ENCODE peak calls at places on chromosomes 13 and 19, in ten cellular contexts. One of them, this sample, is unnamed. For H3K4me1, the result is how much of the 10 kb centered on the place peaks cover.

GRCh38 chr13:94121686-94122085 is 357.8 kb downstream of the DCT start:
- DNase-seq in left lung: no peak
- DNase-seq in testis: no peak
- DNase-seq in left ventricle myocardium inferior: no peak
- DNase-seq in suprapubic skin: no peak
- DNase-seq in IMR-90: peak
- DNase-seq in fibroblast of lung: peak
- DNase-seq in pancreas: no peak
- DNase-seq in neural progenitor cell: no peak
- DNase-seq in thyroid gland: no peak
- DNase-seq in this sample: no peak

GRCh38 chr13:64680739-64681138 is 2549.4 kb downstream of the PCDH9 start:
- DNase-seq in suprapubic skin: no peak
- DNase-seq in thyroid gland: no peak
- DNase-seq in left ventricle myocardium inferior: no peak
- DNase-seq in IMR-90: no peak
- DNase-seq in left lung: no peak
- DNase-seq in pancreas: no peak
- DNase-seq in testis: no peak
- DNase-seq in fibroblast of lung: no peak
- DNase-seq in neural progenitor cell: no peak
- DNase-seq in this sample: no peak

GRCh38 chr19:34666958-34667265 is 10.0 kb downstream of the SCGB2B2 start:
- DNase-seq in fibroblast of lung: no peak
- DNase-seq in neural progenitor cell: no peak
- DNase-seq in left lung: no peak
- DNase-seq in suprapubic skin: no peak
- DNase-seq in thyroid gland: no peak
- DNase-seq in pancreas: no peak
- DNase-seq in testis: no peak
- DNase-seq in left ventricle myocardium inferior: no peak
- DNase-seq in IMR-90: no peak
- DNase-seq in this sample: no peak

GRCh38 chr19:57803265-57803593 is 11.5 kb downstream of the ZNF552 start:
- DNase-seq in thyroid gland: no peak
- DNase-seq in testis: no peak
- DNase-seq in left lung: no peak
- DNase-seq in IMR-90: no peak
- DNase-seq in left ventricle myocardium inferior: no peak
- DNase-seq in suprapubic skin: no peak
- DNase-seq in neural progenitor cell: no peak
- DNase-seq in fibroblast of lung: no peak
- DNase-seq in pancreas: no peak
- DNase-seq in this sample: no peak

GRCh38 chr13:111854403-111854802 is 212.5 kb upstream of the SOX1 start:
- DNase-seq in fibroblast of lung: no peak
- DNase-seq in suprapubic skin: no peak
- DNase-seq in IMR-90: no peak
- DNase-seq in left lung: no peak
- DNase-seq in testis: no peak
- DNase-seq in neural progenitor cell: no peak
- DNase-seq in left ventricle myocardium inferior: no peak
- DNase-seq in thyroid gland: no peak
- DNase-seq in pancreas: no peak
- DNase-seq in this sample: no peak

GRCh38 chr13:87172166-87172825 is 498.9 kb upstream of the SLITRK5 start:
- DNase-seq in left lung: no peak
- DNase-seq in neural progenitor cell: peak
- DNase-seq in fibroblast of lung: peak
- DNase-seq in testis: no peak
- DNase-seq in pancreas: no peak
- DNase-seq in suprapubic skin: no peak
- DNase-seq in IMR-90: no peak
- DNase-seq in left ventricle myocardium inferior: no peak
- DNase-seq in thyroid gland: no peak
- DNase-seq in this sample: no peak

GRCh38 chr13:114143806-114144605 is 11.6 kb upstream of the RASA3 start:
- DNase-seq in testis: no peak
- DNase-seq in left ventricle myocardium inferior: no peak
- DNase-seq in thyroid gland: no peak
- DNase-seq in fibroblast of lung: no peak
- DNase-seq in pancreas: peak
- DNase-seq in IMR-90: no peak
- DNase-seq in left lung: no peak
- DNase-seq in neural progenitor cell: peak
- DNase-seq in suprapubic skin: peak
- DNase-seq in this sample: peak

GRCh38 chr13:33611016-33611805 is 206.7 kb upstream of the RFC3 start:
- DNase-seq in suprapubic skin: no peak
- DNase-seq in pancreas: peak
- DNase-seq in fibroblast of lung: peak
- DNase-seq in left lung: peak
- DNase-seq in IMR-90: peak
- DNase-seq in testis: peak
- DNase-seq in left ventricle myocardium inferior: peak
- DNase-seq in thyroid gland: peak
- DNase-seq in neural progenitor cell: peak
- DNase-seq in this sample: peak

GRCh38 chr13:23778879-23779278 is 110.3 kb downstream of the MIPEP start:
- DNase-seq in fibroblast of lung: peak
- DNase-seq in thyroid gland: no peak
- DNase-seq in left ventricle myocardium inferior: no peak
- DNase-seq in neural progenitor cell: no peak
- DNase-seq in suprapubic skin: no peak
- DNase-seq in left lung: no peak
- DNase-seq in IMR-90: peak
- DNase-seq in pancreas: no peak
- DNase-seq in testis: no peak
- DNase-seq in this sample: no peak

GRCh38 chr13:113882266-113882627 is 18.4 kb upstream of the GAS6 start:
- DNase-seq in fibroblast of lung: no peak
- DNase-seq in left lung: no peak
- DNase-seq in pancreas: no peak
- DNase-seq in neural progenitor cell: no peak
- DNase-seq in left ventricle myocardium inferior: peak
- DNase-seq in thyroid gland: peak
- DNase-seq in testis: peak
- DNase-seq in IMR-90: no peak
- DNase-seq in suprapubic skin: peak
- DNase-seq in this sample: no peak

GRCh38 chr19:1408300-1409203 is 1.2 kb downstream of the DAZAP1 start:
- DNase-seq in neural progenitor cell: peak
- DNase-seq in left lung: peak
- DNase-seq in left ventricle myocardium inferior: peak
- DNase-seq in IMR-90: peak
- DNase-seq in suprapubic skin: no peak
- DNase-seq in fibroblast of lung: peak
- DNase-seq in thyroid gland: peak
- DNase-seq in testis: peak
- DNase-seq in pancreas: peak
- DNase-seq in this sample: peak

GRCh38 chr19:51365211-51366049 is 758 bp downstream of the ETFB start:
- DNase-seq in left ventricle myocardium inferior: no peak
- DNase-seq in thyroid gland: peak
- DNase-seq in neural progenitor cell: no peak
- DNase-seq in pancreas: no peak
- DNase-seq in IMR-90: peak
- DNase-seq in fibroblast of lung: peak
- DNase-seq in testis: peak
- DNase-seq in suprapubic skin: no peak
- DNase-seq in left lung: no peak
- DNase-seq in this sample: no peak

DNA sequence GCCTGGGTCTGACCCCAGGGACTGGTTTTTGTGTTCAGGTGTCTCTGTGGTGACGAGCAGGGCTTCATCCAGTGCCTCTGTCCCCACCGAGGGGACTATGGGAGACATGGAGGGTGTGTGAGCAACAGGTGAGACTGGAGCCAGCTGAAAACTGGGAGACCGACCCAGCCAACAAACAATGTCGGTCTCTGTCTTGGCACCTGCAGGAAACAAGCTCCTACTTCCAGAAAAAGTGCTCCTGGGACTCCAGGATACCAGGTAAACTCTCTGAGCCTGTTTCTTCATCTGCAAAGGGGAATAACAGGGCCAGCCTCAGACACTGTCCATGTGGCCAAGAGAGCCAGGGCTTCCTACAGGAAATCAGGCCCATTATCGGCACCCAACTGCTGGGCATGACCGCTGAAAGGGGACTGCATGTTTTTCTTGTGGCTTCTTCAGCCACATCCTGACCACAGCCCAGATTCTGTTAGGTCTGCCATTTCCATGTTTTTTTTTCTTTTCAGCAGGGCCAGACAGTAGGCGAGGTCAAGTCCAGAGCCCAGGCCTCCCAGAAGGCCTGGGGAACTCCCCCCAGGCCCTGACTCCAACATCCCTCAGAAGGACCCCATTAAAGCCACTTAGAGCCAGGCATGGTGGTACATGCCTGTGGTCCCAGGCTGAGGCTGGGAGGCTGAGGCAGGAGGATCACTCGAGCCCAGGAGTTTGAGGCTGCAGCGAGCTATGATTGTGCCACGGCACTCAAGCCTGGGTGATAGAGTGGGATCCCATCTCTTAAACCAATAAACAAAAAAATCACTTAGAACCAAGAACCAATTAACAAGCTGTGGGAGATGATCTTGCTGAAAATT is 833 bp upstream of the BST2 start:
- DNase-seq in IMR-90: no peak
- DNase-seq in testis: no peak
- DNase-seq in left lung: no peak
- DNase-seq in neural progenitor cell: no peak
- DNase-seq in suprapubic skin: no peak
- DNase-seq in left ventricle myocardium inferior: no peak
- DNase-seq in thyroid gland: no peak
- DNase-seq in fibroblast of lung: peak
- DNase-seq in pancreas: no peak
- DNase-seq in this sample: no peak
- H3K4me3 ChIP-seq in IMR-90: no peak
- H3K4me3 ChIP-seq in testis: peak
- H3K4me3 ChIP-seq in left lung: peak
- H3K4me3 ChIP-seq in neural progenitor cell: no peak
- H3K4me3 ChIP-seq in suprapubic skin: peak
- H3K4me3 ChIP-seq in left ventricle myocardium inferior: peak
- H3K4me3 ChIP-seq in thyroid gland: no peak
- H3K4me3 ChIP-seq in fibroblast of lung: no peak
- H3K4me3 ChIP-seq in pancreas: no peak
- H3K4me3 ChIP-seq in this sample: no peak

GRCh38 chr19:16455489-16455888 is 16.3 kb downstream of the EPS15L1 start:
- DNase-seq in testis: no peak
- DNase-seq in left ventricle myocardium inferior: no peak
- DNase-seq in pancreas: no peak
- DNase-seq in left lung: no peak
- DNase-seq in neural progenitor cell: no peak
- DNase-seq in fibroblast of lung: no peak
- DNase-seq in suprapubic skin: no peak
- DNase-seq in IMR-90: no peak
- DNase-seq in thyroid gland: no peak
- DNase-seq in this sample: no peak
- H3K4me1 ChIP-seq in testis: under half
- H3K4me1 ChIP-seq in left ventricle myocardium inferior: half or more
- H3K4me1 ChIP-seq in pancreas: under half
- H3K4me1 ChIP-seq in left lung: under half
- H3K4me1 ChIP-seq in neural progenitor cell: under half
- H3K4me1 ChIP-seq in fibroblast of lung: under half
- H3K4me1 ChIP-seq in suprapubic skin: under half
- H3K4me1 ChIP-seq in IMR-90: under half
- H3K4me1 ChIP-seq in thyroid gland: under half
- H3K4me1 ChIP-seq in this sample: under half

GRCh38 chr19:13015361-13016231 is 20.3 kb downstream of the NFIX start:
- DNase-seq in left ventricle myocardium inferior: no peak
- DNase-seq in left lung: no peak
- DNase-seq in pancreas: no peak
- DNase-seq in IMR-90: peak
- DNase-seq in testis: no peak
- DNase-seq in fibroblast of lung: peak
- DNase-seq in neural progenitor cell: peak
- DNase-seq in thyroid gland: peak
- DNase-seq in suprapubic skin: no peak
- DNase-seq in this sample: no peak
- H3K4me3 ChIP-seq in left ventricle myocardium inferior: peak
- H3K4me3 ChIP-seq in left lung: no peak
- H3K4me3 ChIP-seq in pancreas: no peak
- H3K4me3 ChIP-seq in IMR-90: no peak
- H3K4me3 ChIP-seq in testis: no peak
- H3K4me3 ChIP-seq in fibroblast of lung: no peak
- H3K4me3 ChIP-seq in neural progenitor cell: no peak
- H3K4me3 ChIP-seq in thyroid gland: no peak
- H3K4me3 ChIP-seq in suprapubic skin: peak
- H3K4me3 ChIP-seq in this sample: no peak

GRCh38 chr13:49649244-49649962 is 21.1 kb downstream of the ARL11 start:
- DNase-seq in pancreas: no peak
- DNase-seq in left ventricle myocardium inferior: no peak
- DNase-seq in testis: no peak
- DNase-seq in left lung: no peak
- DNase-seq in fibroblast of lung: peak
- DNase-seq in neural progenitor cell: peak
- DNase-seq in thyroid gland: no peak
- DNase-seq in IMR-90: peak
- DNase-seq in suprapubic skin: no peak
- DNase-seq in this sample: no peak

GRCh38 chr13:49645451-49645850 is 17.1 kb downstream of the ARL11 start:
- DNase-seq in left lung: no peak
- DNase-seq in fibroblast of lung: no peak
- DNase-seq in IMR-90: no peak
- DNase-seq in left ventricle myocardium inferior: no peak
- DNase-seq in pancreas: no peak
- DNase-seq in testis: no peak
- DNase-seq in neural progenitor cell: no peak
- DNase-seq in thyroid gland: no peak
- DNase-seq in suprapubic skin: no peak
- DNase-seq in this sample: no peak

GRCh38 chr13:49643003-49643651 is 14.8 kb downstream of the ARL11 start:
- DNase-seq in left lung: no peak
- DNase-seq in left ventricle myocardium inferior: no peak
- DNase-seq in suprapubic skin: no peak
- DNase-seq in neural progenitor cell: no peak
- DNase-seq in testis: no peak
- DNase-seq in pancreas: no peak
- DNase-seq in fibroblast of lung: no peak
- DNase-seq in thyroid gland: no peak
- DNase-seq in IMR-90: no peak
- DNase-seq in this sample: no peak

GRCh38 chr13:49649963-49650312 is 21.6 kb downstream of the ARL11 start:
- DNase-seq in suprapubic skin: no peak
- DNase-seq in testis: no peak
- DNase-seq in left ventricle myocardium inferior: no peak
- DNase-seq in neural progenitor cell: no peak
- DNase-seq in IMR-90: peak
- DNase-seq in fibroblast of lung: no peak
- DNase-seq in left lung: no peak
- DNase-seq in thyroid gland: no peak
- DNase-seq in pancreas: no peak
- DNase-seq in this sample: no peak

DNA sequence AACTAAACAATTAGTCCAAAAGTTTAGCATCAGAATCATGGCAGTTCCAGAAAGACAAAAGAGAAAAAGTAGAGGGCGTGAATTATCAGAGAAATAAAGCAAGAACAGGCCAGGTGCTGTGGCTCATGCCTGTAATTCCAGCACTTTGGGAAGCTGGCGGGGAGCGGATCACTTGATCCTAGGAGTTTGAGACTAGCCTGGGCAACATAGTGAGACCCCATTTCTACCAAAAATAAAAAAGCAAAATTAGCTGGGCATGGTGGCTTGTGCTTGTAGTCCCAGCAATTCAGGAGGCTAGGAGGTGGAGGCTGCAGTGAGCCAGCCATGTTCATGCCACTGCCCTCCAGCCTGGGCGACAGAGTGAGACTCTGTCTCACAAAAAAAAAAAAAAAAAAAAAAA is 18.4 kb downstream of the ARL11 start:
- DNase-seq in pancreas: no peak
- DNase-seq in neural progenitor cell: no peak
- DNase-seq in left lung: no peak
- DNase-seq in fibroblast of lung: no peak
- DNase-seq in IMR-90: no peak
- DNase-seq in thyroid gland: no peak
- DNase-seq in suprapubic skin: no peak
- DNase-seq in testis: no peak
- DNase-seq in left ventricle myocardium inferior: no peak
- DNase-seq in this sample: no peak
- H3K4me1 ChIP-seq in pancreas: under half
- H3K4me1 ChIP-seq in neural progenitor cell: under half
- H3K4me1 ChIP-seq in left lung: under half
- H3K4me1 ChIP-seq in fibroblast of lung: under half
- H3K4me1 ChIP-seq in IMR-90: under half
- H3K4me1 ChIP-seq in thyroid gland: under half
- H3K4me1 ChIP-seq in suprapubic skin: under half
- H3K4me1 ChIP-seq in testis: under half
- H3K4me1 ChIP-seq in left ventricle myocardium inferior: under half
- H3K4me1 ChIP-seq in this sample: under half

This sample was measured in mucosa of descending colon.